ENCODE peak calls at places on chromosome 2, in eight cellular contexts. One of them, this sample, is unnamed.

GRCh38 chr2:127597046-127597983 is 48.6 kb upstream of the GPR17 start:
- DNase-seq in activated T-helper 1 cell treated with anti-CD3 and anti-CD28 coated beads, Interleukin-2, amount 50 U/mL, for 16 hours: no peak
- DNase-seq in head of caudate nucleus: no peak
- DNase-seq in WTC11: no peak
- DNase-seq in left cardiac atrium: no peak
- DNase-seq in fibroblast of the aortic adventitia: no peak
- DNase-seq in Calu3: no peak
- DNase-seq in ACHN: no peak
- DNase-seq in this sample: no peak

GRCh38 chr2:196568506-196568905 is 71.0 kb upstream of the CCDC150 start:
- DNase-seq in activated T-helper 1 cell treated with anti-CD3 and anti-CD28 coated beads, Interleukin-2, amount 50 U/mL, for 16 hours: no peak
- DNase-seq in head of caudate nucleus: no peak
- DNase-seq in WTC11: no peak
- DNase-seq in left cardiac atrium: no peak
- DNase-seq in fibroblast of the aortic adventitia: no peak
- DNase-seq in Calu3: no peak
- DNase-seq in ACHN: no peak
- DNase-seq in this sample: no peak

GRCh38 chr2:72892506-72893173 is 5.4 kb downstream of the SPR start:
- DNase-seq in activated T-helper 1 cell treated with anti-CD3 and anti-CD28 coated beads, Interleukin-2, amount 50 U/mL, for 16 hours: peak
- DNase-seq in head of caudate nucleus: peak
- DNase-seq in WTC11: peak
- DNase-seq in left cardiac atrium: peak
- DNase-seq in fibroblast of the aortic adventitia: peak
- DNase-seq in Calu3: peak
- DNase-seq in ACHN: peak
- DNase-seq in this sample: peak

GRCh38 chr2:188668017-188668663 is 306.0 kb upstream of the COL3A1 start:
- DNase-seq in activated T-helper 1 cell treated with anti-CD3 and anti-CD28 coated beads, Interleukin-2, amount 50 U/mL, for 16 hours: no peak
- DNase-seq in head of caudate nucleus: no peak
- DNase-seq in WTC11: no peak
- DNase-seq in left cardiac atrium: no peak
- DNase-seq in fibroblast of the aortic adventitia: peak
- DNase-seq in Calu3: peak
- DNase-seq in ACHN: peak
- DNase-seq in this sample: no peak

GRCh38 chr2:11938196-11938595 is 191.8 kb downstream of the LPIN1 start:
- DNase-seq in activated T-helper 1 cell treated with anti-CD3 and anti-CD28 coated beads, Interleukin-2, amount 50 U/mL, for 16 hours: no peak
- DNase-seq in head of caudate nucleus: no peak
- DNase-seq in WTC11: no peak
- DNase-seq in left cardiac atrium: peak
- DNase-seq in fibroblast of the aortic adventitia: peak
- DNase-seq in Calu3: no peak
- DNase-seq in ACHN: no peak
- DNase-seq in this sample: no peak

GRCh38 chr2:102473020-102473419 is at the start of gene SLC9A4:
- DNase-seq in activated T-helper 1 cell treated with anti-CD3 and anti-CD28 coated beads, Interleukin-2, amount 50 U/mL, for 16 hours: peak
- DNase-seq in head of caudate nucleus: no peak
- DNase-seq in WTC11: peak
- DNase-seq in left cardiac atrium: peak
- DNase-seq in fibroblast of the aortic adventitia: peak
- DNase-seq in Calu3: peak
- DNase-seq in ACHN: peak
- DNase-seq in this sample: peak

GRCh38 chr2:71521436-71521950 is 68.1 kb downstream of the DYSF start:
- DNase-seq in activated T-helper 1 cell treated with anti-CD3 and anti-CD28 coated beads, Interleukin-2, amount 50 U/mL, for 16 hours: no peak
- DNase-seq in head of caudate nucleus: no peak
- DNase-seq in WTC11: no peak
- DNase-seq in left cardiac atrium: no peak
- DNase-seq in fibroblast of the aortic adventitia: no peak
- DNase-seq in Calu3: no peak
- DNase-seq in ACHN: no peak
- DNase-seq in this sample: no peak

GRCh38 chr2:204329532-204329931 is 215.7 kb upstream of the PARD3B start:
- DNase-seq in activated T-helper 1 cell treated with anti-CD3 and anti-CD28 coated beads, Interleukin-2, amount 50 U/mL, for 16 hours: no peak
- DNase-seq in head of caudate nucleus: no peak
- DNase-seq in WTC11: no peak
- DNase-seq in left cardiac atrium: no peak
- DNase-seq in fibroblast of the aortic adventitia: no peak
- DNase-seq in Calu3: no peak
- DNase-seq in ACHN: no peak
- DNase-seq in this sample: no peak

GRCh38 chr2:178280261-178280852 is 86.0 kb downstream of the OSBPL6 start:
- DNase-seq in activated T-helper 1 cell treated with anti-CD3 and anti-CD28 coated beads, Interleukin-2, amount 50 U/mL, for 16 hours: no peak
- DNase-seq in head of caudate nucleus: no peak
- DNase-seq in WTC11: no peak
- DNase-seq in left cardiac atrium: no peak
- DNase-seq in fibroblast of the aortic adventitia: peak
- DNase-seq in Calu3: peak
- DNase-seq in ACHN: peak
- DNase-seq in this sample: peak

GRCh38 chr2:102335871-102336366 is 19.7 kb upstream of the IL18R1 start:
- DNase-seq in activated T-helper 1 cell treated with anti-CD3 and anti-CD28 coated beads, Interleukin-2, amount 50 U/mL, for 16 hours: no peak
- DNase-seq in head of caudate nucleus: no peak
- DNase-seq in WTC11: no peak
- DNase-seq in left cardiac atrium: peak
- DNase-seq in fibroblast of the aortic adventitia: peak
- DNase-seq in Calu3: no peak
- DNase-seq in ACHN: no peak
- DNase-seq in this sample: no peak

GRCh38 chr2:213627054-213627710 is 342.9 kb downstream of the SPAG16 start:
- DNase-seq in activated T-helper 1 cell treated with anti-CD3 and anti-CD28 coated beads, Interleukin-2, amount 50 U/mL, for 16 hours: no peak
- DNase-seq in head of caudate nucleus: no peak
- DNase-seq in WTC11: no peak
- DNase-seq in left cardiac atrium: no peak
- DNase-seq in fibroblast of the aortic adventitia: no peak
- DNase-seq in Calu3: peak
- DNase-seq in ACHN: peak
- DNase-seq in this sample: no peak

GRCh38 chr2:44543773-44544725 is 182.3 kb downstream of the CAMKMT start:
- DNase-seq in activated T-helper 1 cell treated with anti-CD3 and anti-CD28 coated beads, Interleukin-2, amount 50 U/mL, for 16 hours: no peak
- DNase-seq in head of caudate nucleus: no peak
- DNase-seq in WTC11: no peak
- DNase-seq in left cardiac atrium: no peak
- DNase-seq in fibroblast of the aortic adventitia: no peak
- DNase-seq in Calu3: no peak
- DNase-seq in ACHN: no peak
- DNase-seq in this sample: peak

GRCh38 chr2:168159754-168160585 is 87.4 kb downstream of the STK39 start:
- DNase-seq in activated T-helper 1 cell treated with anti-CD3 and anti-CD28 coated beads, Interleukin-2, amount 50 U/mL, for 16 hours: no peak
- DNase-seq in head of caudate nucleus: no peak
- DNase-seq in WTC11: no peak
- DNase-seq in left cardiac atrium: no peak
- DNase-seq in fibroblast of the aortic adventitia: no peak
- DNase-seq in Calu3: no peak
- DNase-seq in ACHN: no peak
- DNase-seq in this sample: no peak